ENCODE peak calls at places on chromosome 20, in ten cellular contexts. A is GM12892, S is NB4, I is testis, X is upper lobe of left lung, K is body of pancreas, M is GM12891, U is thyroid gland, G is esophagus squamous epithelium, W is esophagus muscularis mucosa. L is an unnamed sample.

GRCh38 chr20:25695532-25696383 is 895 bp downstream of the ZNF337 start:
- DNase-seq in I (no peak), K (peak; percentile 18), W (no peak), A (no peak), M (no peak), X (no peak), U (no peak), G (no peak), S (peak; percentile 49), L (peak; percentile 44)

GRCh38 chr20:10119336-10119735 is 84.5 kb downstream of the ANKEF1 start:
- DNase-seq in K (no peak), S (no peak), G (no peak), I (no peak), M (no peak), U (no peak), X (no peak), A (no peak), W (no peak), L (no peak)

GRCh38 chr20:56328861-56329260 is 29.9 kb upstream of the FAM210B start:
- DNase-seq in G (no peak), W (no peak), K (no peak), S (peak; percentile 45), A (no peak), I (peak; percentile 45), X (no peak), U (peak; percentile 10), M (no peak), L (no peak)

GRCh38 chr20:63141531-63141930 is 74.4 kb downstream of the YTHDF1 start:
- DNase-seq in X (no peak), G (no peak), I (no peak), W (no peak), K (no peak), U (no peak), S (no peak), M (no peak), A (no peak), L (no peak)

GRCh38 chr20:33940701-33941100 is 53.0 kb upstream of the RALY start:
- DNase-seq in M (no peak), S (no peak), I (no peak), X (no peak), G (no peak), U (peak; percentile 27), A (no peak), W (no peak), K (no peak), L (no peak)

GRCh38 chr20:57428611-57429496 is 37.7 kb downstream of the RBM38 start:
- DNase-seq in S (no peak), U (no peak), I (no peak), A (no peak), G (no peak), K (peak; percentile 58), W (no peak), X (no peak), M (no peak), L (no peak)

GRCh38 chr20:35434085-35435005 is 3.7 kb downstream of the GDF5 start:
- DNase-seq in M (no peak), X (peak; percentile 26), W (no peak), U (no peak), S (no peak), K (no peak), I (no peak), A (no peak), G (no peak), L (no peak)

GRCh38 chr20:32925481-32926196 is 66.9 kb downstream of the EFCAB8 start:
- DNase-seq in S (no peak), G (no peak), X (no peak), I (no peak), W (no peak), U (no peak), M (no peak), A (no peak), K (no peak), L (no peak)

GRCh38 chr20:63738687-63739128 is 868 bp upstream of the SLC2A4RG start:
- DNase-seq in G (no peak), S (no peak), M (no peak), I (peak; percentile 67), X (peak; percentile 75), U (peak; percentile 85), K (peak; percentile 86), A (no peak), W (no peak), L (peak; percentile 56)

GRCh38 chr20:57048027-57048869 is 218.2 kb downstream of the BMP7 start:
- DNase-seq in S (peak; percentile 90), K (peak; percentile 41), G (no peak), M (peak; percentile 62), X (no peak), U (peak; percentile 31), A (peak; percentile 60), I (peak; percentile 40), W (no peak), L (peak; percentile 22)

GRCh38 chr20:61899971-61900370 is 165.7 kb downstream of the TAF4 start:
- DNase-seq in W (no peak), I (no peak), S (no peak), U (peak; percentile 83), M (no peak), K (no peak), A (no peak), X (no peak), G (no peak), L (no peak)

GRCh38 chr20:57482148-57482547 is 42.8 kb downstream of the CTCFL start:
- DNase-seq in K (no peak), X (no peak), W (no peak), S (peak; percentile 57), M (no peak), I (no peak), U (peak; percentile 15), G (no peak), A (no peak), L (no peak)

GRCh38 chr20:32958574-32958973 is 45.7 kb downstream of the SUN5 start:
- DNase-seq in W (no peak), A (no peak), U (no peak), I (no peak), M (no peak), S (no peak), K (no peak), X (no peak), G (no peak), L (no peak)

GRCh38 chr20:5122861-5123260 is 3.1 kb upstream of the PCNA start:
- DNase-seq in M (no peak), S (no peak), K (no peak), I (no peak), A (no peak), U (no peak), X (no peak), G (no peak), W (no peak), L (peak; percentile 84)

GRCh38 chr20:5127204-5127858 is 523 bp downstream of the CDS2 start:
- DNase-seq in A (peak; percentile 46), G (no peak), U (peak; percentile 42), M (peak; percentile 37), X (peak; percentile 62), W (peak; percentile 92), I (peak; percentile 70), S (peak; percentile 71), K (peak; percentile 65), L (peak; percentile 71)

GRCh38 chr20:5128886-5129285 is 2.1 kb downstream of the CDS2 start:
- DNase-seq in M (no peak), A (no peak), K (no peak), U (no peak), G (no peak), W (no peak), S (no peak), I (no peak), X (no peak), L (no peak)

GRCh38 chr20:5127859-5128409 is 1.1 kb downstream of the CDS2 start:
- DNase-seq in I (peak; percentile 36), A (no peak), K (no peak), M (no peak), S (no peak), X (peak; percentile 30), U (no peak), G (no peak), W (no peak), L (no peak)

GRCh38 chr20:5126512-5127203 is at the start of gene CDS2:
- DNase-seq in W (peak; percentile 100), M (peak; percentile 94), K (peak; percentile 100), A (peak; percentile 94), I (peak; percentile 100), X (peak; percentile 100), G (peak; percentile 99), S (peak; percentile 100), U (peak; percentile 100), L (peak; percentile 99)
- TF ChIP-seq POLR2A in W (peak; percentile 82), M (no peak), K (peak; percentile 94), A (peak; percentile 51), I (peak; percentile 23), X (peak; percentile 87), G (peak; percentile 39), S (peak; percentile 57), U (no peak), L (peak; percentile 75)

GRCh38 chr20:16761305-16761829 is 13.2 kb downstream of the OTOR start:
- DNase-seq in M (peak; percentile 22), K (peak; percentile 60), A (no peak), U (peak; percentile 66), G (no peak), I (peak; percentile 57), W (no peak), S (peak; percentile 77), X (peak; percentile 42), L (peak; percentile 66)
- TF ChIP-seq POLR2A in M (no peak), K (no peak), A (no peak), U (no peak), G (no peak), I (no peak), W (no peak), S (no peak), X (no peak), L (no peak)

DNA sequence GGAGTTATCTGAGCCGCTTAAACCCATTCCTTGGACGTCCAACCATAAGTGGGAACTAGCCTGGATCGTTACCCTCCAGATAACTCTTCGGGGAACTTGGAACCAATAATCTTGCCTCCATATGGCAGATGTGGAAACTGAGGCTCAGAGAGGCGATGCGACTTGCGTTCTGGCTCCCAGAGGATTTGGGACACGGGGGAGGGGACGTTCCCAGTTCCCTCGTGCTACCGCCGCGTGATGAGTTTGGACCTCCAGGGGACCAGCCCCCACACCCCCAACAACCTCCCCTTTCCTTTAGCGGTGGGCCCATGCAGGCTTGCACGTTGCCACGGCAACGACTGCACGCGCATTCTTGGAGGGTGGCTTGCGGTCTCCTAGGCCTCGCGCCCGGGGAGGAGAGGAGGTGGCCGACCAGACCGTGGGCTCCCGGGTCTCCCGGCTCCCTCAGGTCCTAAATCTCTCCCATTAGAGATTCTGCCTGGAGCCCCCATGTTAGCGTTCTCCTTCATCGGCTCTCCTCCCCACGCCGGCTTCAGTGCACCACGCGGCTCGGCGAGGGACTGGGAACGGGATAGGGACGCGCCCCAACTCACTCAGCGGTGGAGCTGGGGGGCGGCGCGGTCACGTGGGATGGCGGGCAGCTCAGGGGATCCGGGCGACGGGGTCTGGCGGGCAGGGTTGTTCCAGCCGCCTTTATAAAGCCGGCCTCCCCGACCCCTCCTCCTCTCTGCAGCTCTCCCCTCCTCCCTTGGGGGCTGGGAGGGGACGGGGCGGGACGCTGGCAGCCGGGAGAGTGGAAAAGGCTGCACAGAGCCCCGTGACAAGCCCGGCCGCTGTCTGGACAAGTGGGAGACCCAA is at the start of gene PLTP:
- DNase-seq in X (peak; percentile 41), U (peak; percentile 32), I (peak; percentile 77), A (no peak), W (no peak), M (no peak), G (no peak), K (peak; percentile 71), S (peak; percentile 81), L (peak; percentile 69)
- TF ChIP-seq POLR2A in X (no peak), U (peak; percentile 17), I (peak; percentile 37), A (no peak), W (peak; percentile 43), M (no peak), G (no peak), K (peak; percentile 79), S (peak; percentile 92), L (peak; percentile 9)

GRCh38 chr20:2524435-2525272 is 11.7 kb upstream of the TMC2 start:
- DNase-seq in U (peak; percentile 87), K (peak; percentile 86), A (peak; percentile 82), I (peak; percentile 92), X (peak; percentile 92), G (no peak), M (peak; percentile 77), W (peak; percentile 96), S (peak; percentile 88), L (peak; percentile 94)
- TF ChIP-seq POLR2A in U (no peak), K (peak; percentile 75), A (peak; percentile 53), I (no peak), X (peak; percentile 45), G (peak; percentile 34), M (peak; percentile 46), W (peak; percentile 31), S (no peak), L (peak; percentile 67)

L was measured in erythroblast.